ENCODE peak calls at places on chromosomes 11 and 22, in six cellular contexts. Z, P, E, B, J and N are unnamed samples. For H3K4me1, the result is how much of the 10 kb centered on the place peaks cover.

GRCh38 chr11:32500001-32500400 is 64.7 kb upstream of the WT1 start:
- DNase-seq in Z (no peak), P (no peak), E (no peak), B (no peak), J (no peak), N (no peak)

GRCh38 chr11:2587132-2587930 is 112.5 kb downstream of the KCNQ1OT1 start:
- DNase-seq in Z (peak), P (no peak), E (no peak), B (no peak), J (no peak), N (no peak)

GRCh38 chr22:22816171-22816514 is 71.5 kb upstream of the IGLL5 start:
- DNase-seq in Z (no peak), P (no peak), E (no peak), B (no peak), J (no peak), N (no peak)

GRCh38 chr11:60925685-60926267 is 1.5 kb downstream of the TMEM132A start:
- DNase-seq in Z (peak), P (peak), E (no peak), B (no peak), J (peak), N (no peak)

GRCh38 chr11:78516281-78516680 is 58.4 kb downstream of the NARS2 start:
- DNase-seq in Z (no peak), P (no peak), E (no peak), B (no peak), J (no peak), N (no peak)

GRCh38 chr11:64588701-64589100 is 2.3 kb upstream of the SLC22A12 start:
- DNase-seq in Z (no peak), P (no peak), E (no peak), B (no peak), J (no peak), N (no peak)

GRCh38 chr11:129375731-129376657 is at the start of gene BARX2:
- DNase-seq in Z (no peak), P (peak), E (peak), B (peak), J (peak), N (peak)

GRCh38 chr22:48428556-48429371 is 1398.9 kb downstream of the BRD1 start:
- DNase-seq in Z (no peak), P (no peak), E (no peak), B (no peak), J (no peak), N (no peak)

GRCh38 chr11:111441443-111441842 is 62.4 kb upstream of the POU2AF1 start:
- DNase-seq in Z (no peak), P (no peak), E (no peak), B (no peak), J (peak), N (no peak)

GRCh38 chr11:77381749-77382693 is 80.5 kb upstream of the GDPD4 start:
- DNase-seq in Z (no peak), P (peak), E (no peak), B (no peak), J (peak), N (no peak)

GRCh38 chr11:20518323-20518834 is 81.0 kb upstream of the SLC6A5 start:
- DNase-seq in Z (no peak), P (no peak), E (peak), B (no peak), J (no peak), N (no peak)

GRCh38 chr22:40898850-40899357 is 37.0 kb upstream of the DNAJB7 start:
- DNase-seq in Z (no peak), P (peak), E (no peak), B (no peak), J (peak), N (no peak)

GRCh38 chr11:3193373-3194015 is 25.1 kb downstream of the MRGPRG start:
- DNase-seq in Z (peak), P (no peak), E (no peak), B (no peak), J (no peak), N (peak)

GRCh38 chr11:119190531-119190930 is 5.3 kb downstream of the NHERF4 start:
- DNase-seq in Z (peak), P (no peak), E (no peak), B (no peak), J (no peak), N (no peak)

GRCh38 chr11:130832571-130833432 is 83.5 kb downstream of the SNX19 start:
- DNase-seq in Z (no peak), P (peak), E (no peak), B (no peak), J (no peak), N (no peak)

GRCh38 chr22:37237371-37238268 is 6.4 kb downstream of the RAC2 start:
- DNase-seq in Z (peak), P (no peak), E (peak), B (no peak), J (peak), N (peak)

GRCh38 chr22:22552630-22553029 is 6.4 kb downstream of the PRAME start:
- DNase-seq in Z (no peak), P (no peak), E (no peak), B (no peak), J (peak), N (no peak)

GRCh38 chr11:134516529-134516928 is 104.5 kb upstream of the B3GAT1 start:
- DNase-seq in Z (peak), P (no peak), E (no peak), B (no peak), J (no peak), N (peak)

GRCh38 chr11:31397239-31397834 is 27.7 kb downstream of the DNAJC24 start:
- DNase-seq in Z (no peak), P (peak), E (no peak), B (no peak), J (peak), N (no peak)

GRCh38 chr11:10640308-10640707 is 53.2 kb downstream of the IRAG1 start:
- DNase-seq in Z (no peak), P (no peak), E (no peak), B (no peak), J (no peak), N (no peak)

GRCh38 chr11:10642298-10642697 is 51.3 kb downstream of the IRAG1 start:
- DNase-seq in Z (no peak), P (no peak), E (no peak), B (no peak), J (no peak), N (no peak)

GRCh38 chr11:10639350-10639749 is 54.2 kb downstream of the IRAG1 start:
- DNase-seq in Z (no peak), P (no peak), E (no peak), B (no peak), J (no peak), N (no peak)

GRCh38 chr11:10638285-10638684 is 55.3 kb downstream of the IRAG1 start:
- DNase-seq in Z (no peak), P (no peak), E (no peak), B (no peak), J (peak), N (no peak)

GRCh38 chr11:10641314-10642206 is 52.0 kb downstream of the IRAG1 start:
- DNase-seq in Z (no peak), P (no peak), E (no peak), B (no peak), J (no peak), N (no peak)
- H3K27ac ChIP-seq in Z (peak), P (peak), E (no peak), B (no peak), J (no peak), N (no peak)

GRCh38 chr22:19457828-19458428 is 10.4 kb upstream of the C22orf39 start:
- DNase-seq in Z (no peak), P (no peak), E (no peak), B (no peak), J (no peak), N (no peak)

GRCh38 chr22:19455585-19456370 is 8.3 kb upstream of the C22orf39 start:
- DNase-seq in Z (no peak), P (no peak), E (no peak), B (no peak), J (peak), N (no peak)

GRCh38 chr22:19455033-19455432 is 7.5 kb upstream of the C22orf39 start:
- DNase-seq in Z (no peak), P (no peak), E (no peak), B (no peak), J (no peak), N (no peak)

GRCh38 chr22:19454156-19454555 is 6.6 kb upstream of the C22orf39 start:
- DNase-seq in Z (no peak), P (no peak), E (no peak), B (no peak), J (no peak), N (no peak)

DNA sequence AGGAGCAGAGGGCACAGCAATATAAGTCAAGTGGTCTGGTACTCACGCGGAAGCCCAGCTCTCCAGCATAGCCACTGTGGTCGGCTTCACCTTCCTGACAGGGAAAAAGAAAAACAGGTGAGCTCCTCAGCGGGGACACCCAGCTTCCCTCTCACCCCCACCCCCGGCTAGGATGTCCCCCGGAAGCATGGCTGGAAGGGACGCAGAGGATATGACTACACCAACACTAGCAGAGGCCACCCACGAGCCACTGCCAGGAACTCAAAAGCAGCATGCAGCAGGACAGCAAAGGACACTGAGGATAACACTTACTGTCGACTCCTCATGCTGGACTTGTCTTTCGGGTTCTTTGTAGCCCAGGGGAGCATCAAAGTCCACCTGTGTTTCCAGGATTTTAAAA is 9.0 kb upstream of the C22orf39 start:
- DNase-seq in Z (no peak), P (no peak), E (no peak), B (no peak), J (no peak), N (no peak)
- H3K4me1 ChIP-seq in Z (under half), P (under half), E (under half), B (under half), J (under half), N (under half)

DNA sequence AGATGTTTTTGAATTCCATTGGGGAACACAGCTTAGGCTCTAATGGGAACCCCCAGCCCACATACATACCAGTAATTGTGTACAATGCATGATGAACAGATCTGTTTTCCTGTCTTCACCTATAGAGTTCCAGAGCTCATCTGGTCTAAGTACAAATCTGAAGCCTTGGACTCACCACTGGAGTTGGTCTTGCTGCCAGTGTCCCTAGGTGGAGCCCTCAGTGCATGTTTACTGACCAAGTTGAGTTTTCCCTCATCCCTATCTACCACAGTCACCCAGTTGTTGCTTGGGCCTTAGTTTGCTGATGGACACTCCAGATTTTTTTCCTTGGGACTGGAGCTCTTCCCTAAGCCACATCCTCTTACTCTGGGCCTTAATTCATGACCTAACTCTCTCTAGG is 159.2 kb upstream of the DDI1 start:
- DNase-seq in Z (no peak), P (no peak), E (no peak), B (no peak), J (peak), N (no peak)
- TF ChIP-seq CTCF in Z (no peak), P (peak), E (no peak), B (no peak), J (no peak), N (peak)

GRCh38 chr11:125128450-125128849 is 17.0 kb upstream of the TMEM218 start:
- DNase-seq in Z (no peak), P (no peak), E (no peak), B (no peak), J (peak), N (no peak)
- H3K27ac ChIP-seq in Z (no peak), P (no peak), E (no peak), B (no peak), J (no peak), N (no peak)

GRCh38 chr22:30309981-30310672 is 16.6 kb downstream of the TBC1D10A start:
- DNase-seq in Z (no peak), P (no peak), E (no peak), B (peak), J (peak), N (no peak)
- H3K4me1 ChIP-seq in Z (half or more), P (under half), E (under half), B (half or more), J (under half), N (under half)

GRCh38 chr22:38937036-38937435 is 20.4 kb upstream of the APOBEC3A start:
- DNase-seq in Z (no peak), P (no peak), E (no peak), B (no peak), J (no peak), N (no peak)

GRCh38 chr22:38936562-38936961 is 20.8 kb upstream of the APOBEC3A start:
- DNase-seq in Z (no peak), P (no peak), E (no peak), B (no peak), J (no peak), N (no peak)

GRCh38 chr22:38938925-38939324 is 18.5 kb upstream of the APOBEC3A start:
- DNase-seq in Z (no peak), P (no peak), E (no peak), B (no peak), J (no peak), N (no peak)

GRCh38 chr22:38937541-38937940 is 19.9 kb upstream of the APOBEC3A start:
- DNase-seq in Z (no peak), P (no peak), E (no peak), B (no peak), J (no peak), N (no peak)

DNA sequence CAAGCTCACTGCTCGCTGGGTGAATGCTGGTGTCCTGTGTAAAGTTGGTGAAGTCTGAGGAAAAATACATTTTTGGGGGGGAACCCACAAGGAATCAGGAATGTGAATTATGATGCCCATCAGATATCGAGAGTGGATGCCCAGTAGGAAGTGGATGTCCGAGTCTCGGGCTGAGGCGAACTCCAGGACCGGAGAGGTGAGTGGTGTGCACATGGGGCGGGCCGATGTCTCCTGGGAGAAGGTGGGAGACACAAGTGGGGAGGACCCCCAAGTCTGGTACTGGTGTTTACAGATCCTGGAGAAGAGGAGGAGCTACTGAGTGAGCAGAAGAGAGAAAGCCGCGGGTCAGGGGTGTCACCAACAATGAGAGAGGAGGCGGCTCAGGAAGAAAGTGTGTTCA is 19.2 kb upstream of the APOBEC3A start:
- DNase-seq in Z (no peak), P (no peak), E (no peak), B (no peak), J (no peak), N (no peak)
- TF ChIP-seq CTCF in Z (no peak), P (no peak), E (no peak), B (no peak), J (no peak), N (no peak)

DNA sequence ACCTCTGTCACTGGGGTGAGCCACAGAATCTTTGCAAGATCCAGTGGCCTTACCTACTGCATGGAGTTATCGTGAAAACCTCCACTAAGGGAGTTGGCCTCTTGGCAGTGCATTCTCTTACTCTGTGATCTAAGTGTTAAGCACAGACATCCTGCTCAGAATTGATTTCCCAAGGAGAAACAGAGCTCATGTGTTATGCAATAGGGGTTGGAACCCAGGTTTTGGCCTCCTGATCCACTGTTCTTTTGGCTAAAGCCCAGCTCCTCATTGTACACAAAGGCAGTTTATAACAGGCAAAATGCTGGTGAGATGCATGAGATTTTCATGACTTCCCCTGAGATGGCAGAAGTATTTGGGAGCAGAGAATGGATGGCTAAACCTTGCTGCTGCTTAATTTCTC is 11.8 kb downstream of the DTX4 start:
- DNase-seq in Z (no peak), P (no peak), E (no peak), B (no peak), J (peak), N (no peak)
- H3K27ac ChIP-seq in Z (peak), P (no peak), E (no peak), B (peak), J (no peak), N (no peak)

DNA sequence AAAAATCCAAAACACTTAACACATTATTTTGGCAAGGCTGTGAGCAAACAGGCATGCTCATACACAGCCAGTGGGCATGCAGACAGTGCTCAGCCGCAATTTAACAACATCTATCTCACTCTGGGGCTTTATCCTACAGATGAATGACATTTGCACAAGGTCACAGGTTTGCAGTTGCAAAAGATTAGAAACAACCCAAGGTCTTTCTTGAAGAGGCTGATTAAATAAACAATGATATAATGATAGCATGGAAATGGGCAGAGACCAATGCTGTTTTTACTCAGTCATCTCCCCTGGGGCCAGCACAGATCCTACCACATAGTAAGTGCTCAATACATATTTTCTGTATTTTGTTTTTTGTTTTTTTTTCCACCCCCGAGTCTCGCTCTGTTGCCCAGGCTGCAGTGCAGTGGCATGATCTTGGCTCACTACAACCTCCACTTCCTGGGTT is 9.4 kb downstream of the A4GALT start:
- DNase-seq in Z (no peak), P (no peak), E (no peak), B (no peak), J (no peak), N (no peak)
- H3K4me1 ChIP-seq in Z (under half), P (under half), E (under half), B (under half), J (under half), N (under half)

GRCh38 chr22:24090581-24090980 is 79.5 kb downstream of the CABIN1 start:
- DNase-seq in Z (peak), P (no peak), E (no peak), B (no peak), J (no peak), N (no peak)

GRCh38 chr22:24089951-24090350 is 78.8 kb downstream of the CABIN1 start:
- DNase-seq in Z (peak), P (no peak), E (no peak), B (no peak), J (no peak), N (no peak)

GRCh38 chr22:24086310-24086709 is 75.2 kb downstream of the CABIN1 start:
- DNase-seq in Z (peak), P (no peak), E (no peak), B (no peak), J (no peak), N (peak)

GRCh38 chr22:24087071-24087795 is 76.1 kb downstream of the CABIN1 start:
- DNase-seq in Z (peak), P (no peak), E (no peak), B (no peak), J (no peak), N (no peak)

GRCh38 chr22:24088796-24089195 is 77.7 kb downstream of the CABIN1 start:
- DNase-seq in Z (peak), P (peak), E (no peak), B (no peak), J (no peak), N (no peak)
- TF ChIP-seq CTCF in Z (no peak), P (no peak), E (no peak), B (no peak), J (no peak), N (no peak)

GRCh38 chr22:42604403-42604802 is 10.3 kb downstream of the POLDIP3 start:
- DNase-seq in Z (no peak), P (no peak), E (no peak), B (no peak), J (peak), N (no peak)
- H3K27ac ChIP-seq in Z (no peak), P (no peak), E (no peak), B (no peak), J (peak), N (no peak)